ENCODE peak calls at places on chromosome 16, in five cellular contexts. W is heart left ventricle; N is HCT116; M is naive thymus-derived CD4-positive, alpha-beta T cell; F is gastrocnemius medialis. G is an unnamed sample. For H3K9me3, the result is how much of the 10 kb centered on the place peaks cover.

GRCh38 chr16:74455619-74456289 is 34.5 kb upstream of the CLEC18B start:
- DNase-seq in W (no peak), N (no peak), F (no peak), M (no peak), G (no peak)

GRCh38 chr16:30837904-30838303 is 50.9 kb upstream of the ZNF629 start:
- DNase-seq in N (no peak), F (no peak), W (no peak), M (no peak), G (no peak)

GRCh38 chr16:84178892-84179611 is 7.8 kb downstream of the TAF1C start:
- DNase-seq in W (no peak), F (no peak), N (no peak), M (no peak), G (no peak)

GRCh38 chr16:8721693-8722348 is 47.4 kb downstream of the ABAT start:
- DNase-seq in N (no peak), F (no peak), M (no peak), W (no peak), G (no peak)

GRCh38 chr16:9039208-9039607 is 52.2 kb upstream of the HAPSTR1 start:
- DNase-seq in M (no peak), W (no peak), N (no peak), F (no peak), G (no peak)

GRCh38 chr16:85137323-85138072 is 25.2 kb upstream of the CIBAR2 start:
- DNase-seq in W (peak), N (no peak), M (no peak), F (peak), G (peak)

GRCh38 chr16:11253995-11254912 is 1.8 kb downstream of the SOCS1 start:
- DNase-seq in W (no peak), M (peak), N (no peak), F (no peak), G (no peak)

GRCh38 chr16:82699262-82699661 is 72.5 kb downstream of the CDH13 start:
- DNase-seq in M (no peak), N (no peak), F (no peak), W (no peak), G (no peak)

GRCh38 chr16:49782405-49782804 is 73.5 kb downstream of the ZNF423 start:
- DNase-seq in M (no peak), N (no peak), F (no peak), W (no peak), G (no peak)

GRCh38 chr16:14399397-14400284 is 230.4 kb downstream of the PARN start:
- DNase-seq in W (peak), M (no peak), N (peak), F (peak), G (peak)

GRCh38 chr16:75108792-75109731 is 7.5 kb downstream of the LDHD start:
- DNase-seq in M (no peak), W (peak), N (peak), F (peak), G (peak)

GRCh38 chr16:23837553-23838308 is 1.9 kb downstream of the PRKCB start:
- DNase-seq in F (no peak), N (no peak), M (no peak), W (no peak), G (no peak)

GRCh38 chr16:16021646-16021987 is 72.2 kb downstream of the ABCC1 start:
- DNase-seq in M (no peak), F (no peak), W (no peak), N (no peak), G (no peak)

GRCh38 chr16:14405611-14406537 is 224.2 kb downstream of the PARN start:
- DNase-seq in M (no peak), W (no peak), F (peak), N (no peak), G (no peak)

GRCh38 chr16:84368327-84368996 is at the start of gene ATP2C2:
- DNase-seq in M (no peak), F (no peak), N (peak), W (no peak), G (no peak)

GRCh38 chr16:84650062-84650991 is 2.0 kb downstream of the KLHL36 start:
- DNase-seq in N (no peak), F (no peak), W (no peak), M (no peak), G (no peak)

GRCh38 chr16:12147681-12148479 is 171.3 kb downstream of the SNX29 start:
- DNase-seq in W (peak), M (peak), N (no peak), F (no peak), G (no peak)

DNA sequence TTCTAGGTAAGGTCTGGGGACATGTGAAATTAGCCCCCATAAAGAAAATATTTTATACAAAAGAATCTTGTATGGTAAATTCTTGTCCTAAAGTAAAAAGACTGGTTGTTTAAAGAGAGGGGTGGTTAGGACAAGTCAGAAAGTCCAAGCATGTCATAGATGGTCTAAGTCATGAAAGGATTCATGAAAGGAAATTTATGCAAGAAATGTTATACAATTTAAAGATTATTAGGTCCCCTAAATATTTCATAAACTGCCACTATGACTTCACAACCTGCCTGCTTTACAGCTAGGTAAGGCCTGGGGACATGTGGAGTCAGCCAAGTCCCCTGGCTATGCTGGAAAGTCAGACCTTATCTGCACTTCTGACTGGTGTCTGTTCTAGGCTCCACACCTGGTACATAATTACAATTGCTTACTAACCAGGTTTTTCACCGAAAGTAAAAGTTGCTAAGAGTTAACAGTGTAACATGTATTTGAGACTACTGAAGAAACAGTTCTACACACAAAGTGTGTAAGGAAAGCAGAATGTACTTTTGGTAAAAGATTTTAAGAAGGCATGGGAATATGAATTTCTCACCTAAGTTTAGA is 17.0 kb downstream of the N4BP1 start:
- DNase-seq in N (no peak), F (no peak), M (no peak), W (no peak), G (no peak)
- H3K9me3 ChIP-seq in N (under half), F (under half), M (under half), W (under half), G (under half)

DNA sequence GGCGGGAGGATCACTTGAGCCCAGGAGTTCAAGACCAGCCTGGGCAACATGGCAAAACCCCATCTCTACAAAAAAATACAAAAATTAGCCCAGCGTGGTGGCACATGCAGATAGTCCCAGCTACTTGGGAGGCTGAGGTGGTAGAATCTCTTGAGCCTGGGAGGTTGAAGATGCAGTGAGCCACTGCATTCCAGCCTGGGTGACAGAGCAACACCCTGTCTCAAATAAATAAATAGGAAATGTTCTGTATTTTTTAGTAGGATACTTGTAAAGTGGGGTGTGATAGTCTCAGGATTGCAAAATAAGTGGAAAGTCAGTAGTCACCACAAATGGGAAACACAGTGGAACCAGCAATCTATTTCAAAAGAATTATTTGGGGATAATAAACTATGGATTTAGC is 4.0 kb downstream of the RSPRY1 start:
- DNase-seq in F (no peak), W (no peak), N (no peak), M (no peak), G (no peak)
- H3K9me3 ChIP-seq in F (under half), W (under half), N (under half), M (under half), G (under half)

GRCh38 chr16:3311496-3311895 is 6.2 kb downstream of the ZNF75A start:
- DNase-seq in W (no peak), N (no peak), F (no peak), M (no peak), G (no peak)
- H3K9me3 ChIP-seq in W (half or more), N (under half), F (half or more), M (half or more), G (half or more)

GRCh38 chr16:3321802-3322201 is 16.5 kb downstream of the ZNF75A start:
- DNase-seq in W (no peak), F (no peak), M (no peak), N (no peak), G (no peak)
- H3K9me3 ChIP-seq in W (half or more), F (half or more), M (half or more), N (under half), G (half or more)

DNA sequence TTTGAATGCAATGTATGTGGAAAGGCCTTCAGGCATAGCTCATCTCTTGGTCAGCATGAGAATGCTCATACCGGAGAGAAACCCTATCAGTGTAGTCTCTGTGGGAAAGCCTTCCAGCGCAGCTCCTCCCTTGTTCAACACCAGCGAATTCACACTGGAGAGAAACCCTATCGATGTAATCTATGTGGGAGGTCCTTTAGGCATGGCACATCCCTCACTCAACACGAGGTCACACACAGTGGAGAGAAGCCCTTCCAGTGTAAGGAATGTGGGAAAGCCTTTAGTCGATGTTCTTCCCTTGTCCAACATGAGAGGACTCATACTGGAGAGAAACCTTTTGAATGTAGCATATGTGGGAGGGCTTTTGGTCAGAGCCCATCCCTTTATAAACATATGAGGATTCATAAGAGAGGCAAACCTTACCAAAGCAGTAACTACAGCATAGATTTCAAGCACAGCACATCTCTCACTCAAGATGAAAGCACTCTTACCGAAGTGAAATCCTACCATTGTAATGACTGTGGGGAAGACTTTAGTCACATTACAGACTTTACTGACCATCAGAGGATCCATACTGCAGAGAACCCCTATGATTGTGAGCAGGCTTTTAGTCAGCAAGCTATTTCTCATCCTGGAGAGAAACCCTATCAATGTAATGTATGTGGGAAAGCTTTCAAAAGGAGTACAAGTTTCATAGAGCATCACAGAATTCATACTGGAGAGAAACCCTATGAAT is 24.7 kb downstream of the ZFP90 start:
- DNase-seq in M (no peak), F (no peak), N (no peak), W (no peak), G (no peak)
- H3K9me3 ChIP-seq in M (half or more), F (half or more), N (under half), W (half or more), G (half or more)

DNA sequence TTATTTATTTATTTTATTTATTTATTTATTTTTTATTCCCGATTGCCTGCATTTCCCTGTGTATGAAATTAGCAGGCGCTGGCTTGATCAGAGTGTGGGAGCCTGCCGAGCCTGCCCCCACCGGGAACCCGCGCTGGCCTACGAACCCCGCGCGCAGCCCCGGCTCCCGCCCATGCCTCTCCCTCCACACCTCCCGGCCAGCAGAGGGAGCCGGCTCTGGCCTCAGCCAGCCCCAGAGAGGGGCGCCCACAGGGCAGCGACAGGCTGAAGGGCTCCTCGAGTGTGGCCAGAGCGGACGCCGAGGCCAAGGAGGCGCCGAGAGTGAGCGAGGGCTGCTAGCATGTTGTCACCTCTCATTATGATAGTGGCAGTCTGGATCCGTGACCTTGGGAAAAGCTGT is 13.0 kb upstream of the RBL2 start:
- DNase-seq in F (no peak), W (no peak), M (no peak), N (no peak), G (no peak)
- H3K9me3 ChIP-seq in F (under half), W (under half), M (under half), N (under half), G (under half)

G was measured in tibial nerve.